ENCODE peak calls at places on chromosomes 11 and 22, in six cellular contexts. Q is prostate gland, D is HCT116, T is OCI-LY7, S is adrenal gland, Y is endodermal cell. P is an unnamed sample.

GRCh38 chr11:107840120-107840479 is 18.5 kb downstream of the SLC35F2 start:
- DNase-seq in Q (peak; percentile 86), D (no peak), T (no peak), S (no peak), Y (peak; percentile 44), P (no peak)

GRCh38 chr11:102312656-102313055 is 4.6 kb upstream of the BIRC3 start:
- DNase-seq in Q (no peak), D (no peak), T (no peak), S (no peak), Y (no peak), P (no peak)

GRCh38 chr22:33242078-33242477 is 183.9 kb upstream of the SYN3 start:
- DNase-seq in Q (no peak), D (no peak), T (no peak), S (no peak), Y (no peak), P (no peak)

GRCh38 chr11:34508514-34508913 is 5.1 kb downstream of the ELF5 start:
- DNase-seq in Q (no peak), D (no peak), T (no peak), S (no peak), Y (no peak), P (no peak)

GRCh38 chr11:120841074-120841473 is 182.8 kb upstream of the TBCEL start:
- DNase-seq in Q (no peak), D (no peak), T (no peak), S (no peak), Y (no peak), P (no peak)

GRCh38 chr22:39953101-39953500 is 7.1 kb upstream of the TMA7B start:
- DNase-seq in Q (no peak), D (no peak), T (no peak), S (no peak), Y (no peak), P (no peak)

GRCh38 chr22:27129266-27129665 is 471.9 kb downstream of the MIAT start:
- DNase-seq in Q (no peak), D (no peak), T (no peak), S (no peak), Y (no peak), P (no peak)

GRCh38 chr11:9516113-9516512 is 55.3 kb downstream of the ZNF143 start:
- DNase-seq in Q (no peak), D (no peak), T (no peak), S (no peak), Y (peak; percentile 76), P (no peak)

GRCh38 chr22:31106651-31107205 is 640 bp downstream of the SELENOM start:
- DNase-seq in Q (no peak), D (no peak), T (no peak), S (no peak), Y (no peak), P (no peak)

GRCh38 chr11:1390603-1391164 is 950 bp downstream of the BRSK2 start:
- DNase-seq in Q (no peak), D (no peak), T (no peak), S (no peak), Y (peak; percentile 83), P (no peak)

GRCh38 chr11:71139516-71140205 is 112.7 kb downstream of the SHANK2 start:
- DNase-seq in Q (peak; percentile 83), D (no peak), T (no peak), S (peak; percentile 66), Y (no peak), P (no peak)

GRCh38 chr11:86490582-86490981 is 115.9 kb downstream of the CCDC81 start:
- DNase-seq in Q (no peak), D (no peak), T (no peak), S (no peak), Y (no peak), P (no peak)

GRCh38 chr22:45268958-45269844 is 15.5 kb upstream of the UPK3A start:
- DNase-seq in Q (peak; percentile 85), D (no peak), T (peak; percentile 88), S (peak; percentile 88), Y (peak; percentile 96), P (peak; percentile 79)

GRCh38 chr11:11270236-11270775 is 82.7 kb downstream of the CSNK2A3 start:
- DNase-seq in Q (no peak), D (no peak), T (no peak), S (no peak), Y (peak; percentile 22), P (no peak)

GRCh38 chr11:64778473-64779298 is at the start of gene SF1:
- DNase-seq in Q (peak; percentile 100), D (peak; percentile 100), T (peak; percentile 100), S (peak; percentile 99), Y (peak; percentile 100), P (peak; percentile 100)

GRCh38 chr11:94895971-94896370 is 77.4 kb downstream of the CWC15 start:
- DNase-seq in Q (no peak), D (no peak), T (no peak), S (no peak), Y (no peak), P (peak; percentile 54)

GRCh38 chr22:41833369-41834004 is 582 bp downstream of the SREBF2 start:
- DNase-seq in Q (peak; percentile 30), D (no peak), T (peak; percentile 55), S (peak; percentile 72), Y (peak; percentile 72), P (peak; percentile 65)

GRCh38 chr11:58622344-58622743 is at the start of gene CNTF:
- DNase-seq in Q (no peak), D (no peak), T (no peak), S (no peak), Y (no peak), P (no peak)

GRCh38 chr11:66311470-66311964 is 5.3 kb downstream of the CD248 start:
- DNase-seq in Q (no peak), D (no peak), T (no peak), S (no peak), Y (no peak), P (no peak)
- TF ChIP-seq CTCF in Q (no peak), D (no peak), T (no peak), S (no peak), Y (peak; percentile 92), P (no peak)

DNA sequence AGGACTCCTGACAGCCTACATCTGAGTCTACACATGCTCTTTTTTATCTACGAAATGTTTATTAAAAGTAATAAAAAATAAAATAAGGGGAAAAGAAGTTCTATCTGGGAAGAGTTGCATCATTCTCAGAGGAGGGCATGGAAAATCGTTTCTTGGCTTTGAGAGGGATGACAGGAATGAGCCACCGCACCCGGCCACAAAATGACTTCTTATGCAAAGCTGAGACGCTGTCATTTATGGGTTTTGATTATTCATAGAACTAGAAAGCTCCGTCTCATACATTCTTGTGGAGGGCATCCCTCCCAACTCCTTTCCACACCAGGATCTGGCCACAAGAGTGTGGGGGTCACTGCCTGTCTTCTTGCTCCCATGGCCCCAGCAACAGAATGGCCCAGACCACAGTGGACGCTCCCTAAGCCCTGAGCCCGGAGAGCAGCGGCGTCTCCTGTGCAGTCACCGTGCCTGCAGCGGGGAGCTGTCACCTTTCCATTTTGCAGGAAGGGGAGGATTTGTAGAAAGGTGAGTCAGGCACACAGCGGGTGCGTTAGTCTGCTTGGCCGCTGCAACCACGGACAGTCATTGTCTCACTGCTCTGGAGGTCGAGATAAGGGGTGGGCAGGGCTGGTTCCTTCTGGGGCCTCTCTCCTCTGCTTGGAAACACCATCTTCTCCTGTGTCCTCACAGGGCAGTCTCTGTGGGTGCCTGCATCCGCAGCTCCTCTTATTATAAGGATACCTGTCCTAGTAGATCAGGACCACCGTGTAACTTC is 1388.7 kb downstream of the BRD1 start:
- DNase-seq in Q (no peak), D (no peak), T (no peak), S (no peak), Y (peak; percentile 72), P (no peak)
- H3K9me3 ChIP-seq in Q (no peaks in the 10 kb centered on the region), D (no peaks in the 10 kb centered on the region), T (no peaks in the 10 kb centered on the region), S (no peaks in the 10 kb centered on the region), Y (no peaks in the 10 kb centered on the region), P (no peaks in the 10 kb centered on the region)

DNA sequence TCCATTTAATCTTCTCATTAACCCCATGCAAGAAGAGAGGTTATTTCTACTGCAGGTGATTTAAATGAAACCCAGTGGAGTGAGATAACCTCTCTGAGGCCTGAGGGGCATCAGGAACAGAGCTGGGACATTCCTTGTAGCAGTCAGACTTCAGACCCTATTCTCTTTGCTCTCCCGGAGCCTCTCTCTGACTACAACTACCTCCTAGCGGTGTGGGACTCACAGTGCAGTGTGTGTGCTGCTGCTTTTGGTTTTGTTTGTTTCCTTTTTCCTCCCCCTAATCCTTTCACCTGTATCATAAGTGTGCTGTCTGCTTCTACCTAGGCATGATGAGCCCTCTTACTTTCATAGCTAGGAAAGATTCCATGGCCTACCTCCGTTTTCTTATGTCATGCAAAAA is 769.6 kb downstream of the NTM start:
- DNase-seq in Q (no peak), D (no peak), T (no peak), S (no peak), Y (peak; percentile 55), P (no peak)
- TF ChIP-seq CTCF in Q (no peak), D (no peak), T (no peak), S (no peak), Y (peak; percentile 60), P (no peak)

DNA sequence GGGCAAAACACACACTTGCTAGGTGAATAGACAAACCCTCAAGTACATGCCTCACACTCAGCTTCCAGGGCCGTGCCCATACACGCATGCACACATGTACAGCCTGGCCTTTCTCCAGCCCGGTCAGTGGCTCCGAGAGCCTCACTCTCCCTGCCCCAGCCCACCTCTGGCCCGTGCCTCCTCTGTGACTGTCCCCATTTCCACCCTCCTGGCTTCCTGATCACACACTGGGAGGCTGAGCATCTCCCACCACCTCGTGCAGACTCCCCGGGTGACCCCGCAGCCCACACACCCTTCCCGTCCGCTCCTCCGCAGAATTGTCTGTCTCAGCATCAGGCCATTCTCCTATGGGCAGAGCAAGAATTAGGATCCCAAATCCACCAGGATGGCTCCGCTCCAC is 634.1 kb downstream of the TBC1D22A start:
- DNase-seq in Q (no peak), D (no peak), T (no peak), S (no peak), Y (no peak), P (no peak)
- H3K9me3 ChIP-seq in Q (no peaks in the 10 kb centered on the region), D (no peaks in the 10 kb centered on the region), T (no peaks in the 10 kb centered on the region), S (no peaks in the 10 kb centered on the region), Y (peaks cover 62% of the 10 kb centered on the region), P (no peaks in the 10 kb centered on the region)

DNA sequence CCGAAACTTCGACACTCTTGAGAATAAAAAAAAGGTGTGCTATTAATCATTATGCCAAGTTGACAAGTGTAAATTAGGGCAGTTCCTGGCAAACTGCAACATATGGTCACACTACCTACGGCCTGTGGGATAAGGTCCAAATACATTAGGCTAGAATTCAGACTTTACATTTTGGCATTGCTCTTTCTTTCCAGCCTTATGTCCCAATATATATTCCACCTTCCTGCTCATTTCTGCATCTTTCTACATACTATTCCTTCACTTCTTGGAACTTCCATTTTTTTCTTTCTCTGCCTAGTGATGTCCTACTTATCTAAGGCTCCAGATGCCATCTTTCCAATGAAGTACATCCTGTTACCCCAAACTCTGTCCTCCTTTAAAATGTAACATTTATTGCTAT is 577.2 kb downstream of the LRRC4C start:
- DNase-seq in Q (no peak), D (no peak), T (no peak), S (no peak), Y (no peak), P (no peak)
- TF ChIP-seq CTCF in Q (no peak), D (no peak), T (no peak), S (no peak), Y (no peak), P (no peak)

DNA sequence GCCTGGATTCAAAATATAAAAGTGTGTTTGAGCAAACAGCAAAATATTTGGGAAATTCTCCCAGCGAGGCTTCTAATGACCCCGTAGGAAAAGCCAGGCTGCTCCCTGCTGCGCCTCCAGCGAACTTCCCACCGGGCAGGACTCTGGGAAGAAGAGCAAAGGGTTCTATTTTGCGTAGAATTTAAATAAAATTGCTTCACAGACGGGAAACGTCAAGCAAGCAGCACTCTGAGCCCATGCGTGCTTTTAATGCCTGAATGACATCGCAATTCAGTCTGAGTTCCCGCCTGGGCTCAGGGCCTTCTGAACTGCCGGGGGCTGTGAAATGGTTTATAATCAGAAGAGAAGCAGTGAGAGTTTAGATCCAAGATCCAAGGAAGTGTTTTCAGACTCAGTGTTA is 775.1 kb downstream of the BRD1 start:
- DNase-seq in Q (no peak), D (no peak), T (no peak), S (no peak), Y (peak; percentile 61), P (no peak)
- H3K9me3 ChIP-seq in Q (no peaks in the 10 kb centered on the region), D (no peaks in the 10 kb centered on the region), T (no peaks in the 10 kb centered on the region), S (no peaks in the 10 kb centered on the region), Y (no peaks in the 10 kb centered on the region), P (no peaks in the 10 kb centered on the region)